ENCODE peak calls at places on chromosomes 4 and X, in nine cellular contexts. One of them, this sample, is unnamed.

GRCh38 chrX:19677121-19677520 is 161.8 kb upstream of the MAP3K15 start:
- DNase-seq in pancreas: no peak
- DNase-seq in GM12878: no peak
- DNase-seq in tibial nerve: no peak
- DNase-seq in transverse colon: no peak
- DNase-seq in IMR-90: no peak
- DNase-seq in endodermal cell: no peak
- DNase-seq in esophagus squamous epithelium: no peak
- DNase-seq in A549: no peak
- DNase-seq in this sample: no peak

GRCh38 chr4:8655411-8656184 is 63.0 kb downstream of the CPZ start:
- DNase-seq in tibial nerve: no peak
- DNase-seq in esophagus squamous epithelium: no peak
- DNase-seq in pancreas: no peak
- DNase-seq in A549: no peak
- DNase-seq in GM12878: no peak
- DNase-seq in IMR-90: no peak
- DNase-seq in transverse colon: no peak
- DNase-seq in endodermal cell: peak
- DNase-seq in this sample: no peak

GRCh38 chr4:155667538-155668511 is 1.2 kb downstream of the GUCY1A1 start:
- DNase-seq in tibial nerve: no peak
- DNase-seq in esophagus squamous epithelium: no peak
- DNase-seq in endodermal cell: peak
- DNase-seq in pancreas: peak
- DNase-seq in A549: no peak
- DNase-seq in IMR-90: peak
- DNase-seq in transverse colon: peak
- DNase-seq in GM12878: no peak
- DNase-seq in this sample: peak

GRCh38 chr4:77434299-77435092 is 171.1 kb upstream of the CXCL13 start:
- DNase-seq in esophagus squamous epithelium: no peak
- DNase-seq in IMR-90: no peak
- DNase-seq in A549: no peak
- DNase-seq in tibial nerve: peak
- DNase-seq in pancreas: no peak
- DNase-seq in transverse colon: no peak
- DNase-seq in GM12878: no peak
- DNase-seq in endodermal cell: no peak
- DNase-seq in this sample: no peak

GRCh38 chrX:112043997-112044396 is 38.6 kb downstream of the TRPC5 start:
- DNase-seq in A549: no peak
- DNase-seq in GM12878: no peak
- DNase-seq in endodermal cell: no peak
- DNase-seq in IMR-90: peak
- DNase-seq in pancreas: no peak
- DNase-seq in transverse colon: no peak
- DNase-seq in tibial nerve: no peak
- DNase-seq in esophagus squamous epithelium: no peak
- DNase-seq in this sample: no peak

GRCh38 chrX:53280703-53281320 is 572 bp downstream of the IQSEC2 start:
- DNase-seq in IMR-90: peak
- DNase-seq in transverse colon: peak
- DNase-seq in pancreas: no peak
- DNase-seq in tibial nerve: peak
- DNase-seq in endodermal cell: peak
- DNase-seq in GM12878: no peak
- DNase-seq in esophagus squamous epithelium: no peak
- DNase-seq in A549: no peak
- DNase-seq in this sample: no peak

GRCh38 chrX:85851418-85851817 is 195.9 kb downstream of the CHM start:
- DNase-seq in A549: peak
- DNase-seq in IMR-90: peak
- DNase-seq in GM12878: no peak
- DNase-seq in tibial nerve: no peak
- DNase-seq in pancreas: peak
- DNase-seq in esophagus squamous epithelium: no peak
- DNase-seq in endodermal cell: peak
- DNase-seq in transverse colon: peak
- DNase-seq in this sample: no peak

GRCh38 chr4:150234246-150234645 is 156.0 kb downstream of the DCLK2 start:
- DNase-seq in A549: no peak
- DNase-seq in IMR-90: peak
- DNase-seq in transverse colon: no peak
- DNase-seq in esophagus squamous epithelium: no peak
- DNase-seq in pancreas: no peak
- DNase-seq in tibial nerve: no peak
- DNase-seq in endodermal cell: no peak
- DNase-seq in GM12878: no peak
- DNase-seq in this sample: no peak

GRCh38 chr4:155603360-155603891 is 63.2 kb upstream of the GUCY1A1 start:
- DNase-seq in IMR-90: no peak
- DNase-seq in tibial nerve: no peak
- DNase-seq in A549: no peak
- DNase-seq in esophagus squamous epithelium: no peak
- DNase-seq in pancreas: no peak
- DNase-seq in transverse colon: no peak
- DNase-seq in GM12878: no peak
- DNase-seq in endodermal cell: no peak
- DNase-seq in this sample: no peak

GRCh38 chrX:100980608-100981497 is 11.3 kb downstream of the ARL13A start:
- DNase-seq in endodermal cell: no peak
- DNase-seq in pancreas: no peak
- DNase-seq in IMR-90: peak
- DNase-seq in esophagus squamous epithelium: no peak
- DNase-seq in A549: peak
- DNase-seq in GM12878: no peak
- DNase-seq in tibial nerve: no peak
- DNase-seq in transverse colon: no peak
- DNase-seq in this sample: no peak

GRCh38 chr4:1793940-1794808 is 1.1 kb downstream of the FGFR3 start:
- DNase-seq in endodermal cell: peak
- DNase-seq in transverse colon: no peak
- DNase-seq in A549: no peak
- DNase-seq in GM12878: no peak
- DNase-seq in IMR-90: no peak
- DNase-seq in pancreas: no peak
- DNase-seq in tibial nerve: no peak
- DNase-seq in esophagus squamous epithelium: no peak
- DNase-seq in this sample: no peak

GRCh38 chr4:14446311-14446710 is 556.0 kb upstream of the CPEB2 start:
- DNase-seq in A549: no peak
- DNase-seq in transverse colon: no peak
- DNase-seq in pancreas: no peak
- DNase-seq in endodermal cell: no peak
- DNase-seq in IMR-90: peak
- DNase-seq in GM12878: no peak
- DNase-seq in esophagus squamous epithelium: no peak
- DNase-seq in tibial nerve: no peak
- DNase-seq in this sample: no peak

GRCh38 chr4:10186228-10187214 is 69.9 kb upstream of the WDR1 start:
- DNase-seq in transverse colon: no peak
- DNase-seq in A549: no peak
- DNase-seq in IMR-90: no peak
- DNase-seq in tibial nerve: no peak
- DNase-seq in pancreas: no peak
- DNase-seq in GM12878: no peak
- DNase-seq in esophagus squamous epithelium: no peak
- DNase-seq in endodermal cell: no peak
- DNase-seq in this sample: no peak

GRCh38 chrX:129779747-129780146 is at the start of gene SASH3:
- DNase-seq in transverse colon: peak
- DNase-seq in pancreas: no peak
- DNase-seq in GM12878: no peak
- DNase-seq in tibial nerve: peak
- DNase-seq in esophagus squamous epithelium: peak
- DNase-seq in A549: no peak
- DNase-seq in endodermal cell: no peak
- DNase-seq in IMR-90: no peak
- DNase-seq in this sample: no peak

GRCh38 chrX:82813671-82814078 is 694.4 kb upstream of the POU3F4 start:
- DNase-seq in A549: peak
- DNase-seq in transverse colon: no peak
- DNase-seq in pancreas: no peak
- DNase-seq in tibial nerve: no peak
- DNase-seq in IMR-90: peak
- DNase-seq in GM12878: no peak
- DNase-seq in esophagus squamous epithelium: no peak
- DNase-seq in endodermal cell: no peak
- DNase-seq in this sample: no peak

GRCh38 chr4:137083571-137083970 is 448.7 kb downstream of the PCDH18 start:
- DNase-seq in esophagus squamous epithelium: no peak
- DNase-seq in endodermal cell: no peak
- DNase-seq in IMR-90: peak
- DNase-seq in pancreas: no peak
- DNase-seq in transverse colon: no peak
- DNase-seq in tibial nerve: no peak
- DNase-seq in GM12878: no peak
- DNase-seq in A549: no peak
- DNase-seq in this sample: no peak

GRCh38 chrX:103878466-103879151 is 46.6 kb upstream of the RAB9B start:
- DNase-seq in endodermal cell: peak
- DNase-seq in pancreas: no peak
- DNase-seq in A549: no peak
- DNase-seq in esophagus squamous epithelium: no peak
- DNase-seq in transverse colon: no peak
- DNase-seq in tibial nerve: no peak
- DNase-seq in IMR-90: peak
- DNase-seq in GM12878: no peak
- DNase-seq in this sample: no peak

DNA sequence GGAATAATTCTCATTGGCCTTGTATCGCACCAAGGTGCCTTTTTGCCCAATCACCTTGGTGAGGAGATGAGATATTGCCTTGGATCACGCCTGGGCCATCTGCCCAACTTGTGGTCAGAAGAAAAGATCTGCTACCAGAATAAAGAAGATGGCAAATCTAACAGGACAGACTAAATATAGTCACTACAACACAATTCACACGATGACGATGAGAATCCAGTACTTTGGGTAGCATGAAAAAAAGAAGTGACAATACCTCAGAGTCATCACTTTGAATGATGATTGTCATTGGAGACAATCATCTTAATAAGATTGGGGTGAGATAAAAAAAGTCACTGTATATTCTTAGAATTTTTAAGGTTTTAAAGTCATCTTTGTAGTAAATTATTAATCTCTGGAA is 7.3 kb upstream of the MSL3 start:
- DNase-seq in endodermal cell: no peak
- DNase-seq in IMR-90: no peak
- DNase-seq in transverse colon: no peak
- DNase-seq in GM12878: no peak
- DNase-seq in esophagus squamous epithelium: no peak
- DNase-seq in pancreas: no peak
- DNase-seq in A549: no peak
- DNase-seq in tibial nerve: no peak
- DNase-seq in this sample: no peak
- H3K27ac ChIP-seq in endodermal cell: no peak
- H3K27ac ChIP-seq in IMR-90: no peak
- H3K27ac ChIP-seq in transverse colon: no peak
- H3K27ac ChIP-seq in GM12878: no peak
- H3K27ac ChIP-seq in esophagus squamous epithelium: no peak
- H3K27ac ChIP-seq in pancreas: no peak
- H3K27ac ChIP-seq in A549: no peak
- H3K27ac ChIP-seq in tibial nerve: no peak
- H3K27ac ChIP-seq in this sample: no peak

DNA sequence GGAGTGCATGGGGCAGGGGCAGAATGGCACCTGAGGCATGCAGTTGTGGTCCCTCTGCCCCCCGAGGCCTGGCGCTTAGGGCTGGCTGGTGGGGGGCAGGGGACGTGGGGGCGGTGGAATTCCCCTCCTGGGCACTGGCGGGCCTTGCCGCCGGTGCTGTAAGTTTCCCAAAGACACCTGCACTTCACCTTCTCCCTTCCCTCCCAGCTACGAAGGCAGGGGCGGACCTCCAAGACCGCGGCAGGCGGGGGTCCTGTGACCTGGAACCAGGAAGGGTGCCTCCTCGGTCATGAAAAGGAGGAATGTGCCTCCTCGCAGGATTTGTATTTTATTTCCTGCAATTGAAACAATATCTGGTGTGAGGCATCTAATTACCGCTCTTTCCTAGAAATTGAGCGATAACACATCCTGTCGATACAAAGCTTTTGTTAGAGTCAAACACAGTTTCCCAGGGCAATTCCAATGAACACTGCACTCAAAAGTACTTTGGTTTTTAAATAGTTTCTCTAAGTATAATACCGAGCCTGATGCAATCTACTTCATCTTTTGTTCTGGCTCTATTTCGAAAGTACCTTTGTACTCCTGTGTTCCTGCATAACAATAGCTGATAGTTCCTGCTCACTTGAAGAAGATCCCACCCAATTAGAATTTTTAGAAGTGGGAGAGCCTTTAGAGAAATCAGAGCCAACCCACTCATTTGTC is 12.3 kb upstream of the ADRA2C start:
- DNase-seq in transverse colon: no peak
- DNase-seq in IMR-90: no peak
- DNase-seq in endodermal cell: no peak
- DNase-seq in tibial nerve: no peak
- DNase-seq in GM12878: no peak
- DNase-seq in pancreas: no peak
- DNase-seq in esophagus squamous epithelium: no peak
- DNase-seq in A549: no peak
- DNase-seq in this sample: no peak
- H3K27ac ChIP-seq in transverse colon: no peak
- H3K27ac ChIP-seq in IMR-90: no peak
- H3K27ac ChIP-seq in endodermal cell: no peak
- H3K27ac ChIP-seq in tibial nerve: no peak
- H3K27ac ChIP-seq in GM12878: no peak
- H3K27ac ChIP-seq in pancreas: no peak
- H3K27ac ChIP-seq in esophagus squamous epithelium: no peak
- H3K27ac ChIP-seq in A549: no peak
- H3K27ac ChIP-seq in this sample: no peak

DNA sequence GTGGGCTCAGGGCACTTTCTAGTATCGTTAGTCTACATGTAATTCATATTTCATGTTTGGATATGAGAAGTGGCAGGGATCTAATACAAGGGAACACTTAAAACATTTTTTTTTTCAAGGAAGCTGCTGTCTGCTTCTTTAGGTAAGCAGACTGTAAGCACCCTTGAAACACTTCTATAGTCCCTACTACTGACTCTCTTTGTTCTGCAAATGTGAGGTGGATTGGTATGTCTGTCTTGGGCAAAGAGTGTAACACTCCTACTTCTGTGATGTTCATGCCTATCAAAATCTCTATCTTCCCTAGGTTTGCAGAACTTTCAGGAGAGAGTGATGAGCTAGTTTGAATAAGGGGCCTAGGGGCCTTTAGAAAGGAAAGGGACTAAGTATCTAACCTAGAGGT is 93.9 kb downstream of the ZNF330 start:
- DNase-seq in tibial nerve: no peak
- DNase-seq in GM12878: no peak
- DNase-seq in pancreas: no peak
- DNase-seq in transverse colon: no peak
- DNase-seq in A549: no peak
- DNase-seq in esophagus squamous epithelium: no peak
- DNase-seq in IMR-90: no peak
- DNase-seq in endodermal cell: no peak
- DNase-seq in this sample: no peak
- H3K27ac ChIP-seq in tibial nerve: no peak
- H3K27ac ChIP-seq in GM12878: no peak
- H3K27ac ChIP-seq in pancreas: no peak
- H3K27ac ChIP-seq in transverse colon: no peak
- H3K27ac ChIP-seq in A549: no peak
- H3K27ac ChIP-seq in esophagus squamous epithelium: no peak
- H3K27ac ChIP-seq in IMR-90: no peak
- H3K27ac ChIP-seq in endodermal cell: no peak
- H3K27ac ChIP-seq in this sample: no peak

GRCh38 chr4:108141213-108142045 is 27.3 kb downstream of the LEF1 start:
- DNase-seq in endodermal cell: no peak
- DNase-seq in IMR-90: no peak
- DNase-seq in transverse colon: no peak
- DNase-seq in tibial nerve: no peak
- DNase-seq in A549: no peak
- DNase-seq in esophagus squamous epithelium: no peak
- DNase-seq in pancreas: no peak
- DNase-seq in GM12878: no peak
- DNase-seq in this sample: no peak
- H3K27ac ChIP-seq in endodermal cell: peak
- H3K27ac ChIP-seq in IMR-90: no peak
- H3K27ac ChIP-seq in transverse colon: no peak
- H3K27ac ChIP-seq in tibial nerve: no peak
- H3K27ac ChIP-seq in A549: no peak
- H3K27ac ChIP-seq in esophagus squamous epithelium: no peak
- H3K27ac ChIP-seq in pancreas: no peak
- H3K27ac ChIP-seq in GM12878: no peak
- H3K27ac ChIP-seq in this sample: no peak

This sample was measured in dorsolateral prefrontal cortex.